ENCODE peak calls at places on chromosomes 3 and 15, in seven cellular contexts. D is PC-9, O is T-helper 1 cell, L is cardiac muscle cell, P is H7, C is pulmonary artery endothelial cell, J is LoVo. U is an unnamed sample.

GRCh38 chr3:193592841-193593665 is at the start of gene OPA1:
- DNase-seq in D (peak), O (peak), L (peak), P (peak), C (peak), J (peak), U (peak)

GRCh38 chr3:156553705-156554356 is 1.1 kb downstream of the SSR3 start:
- DNase-seq in D (no peak), O (no peak), L (peak), P (no peak), C (no peak), J (no peak), U (peak)

GRCh38 chr3:38580450-38581382 is 68.8 kb downstream of the SCN5A start:
- DNase-seq in D (no peak), O (no peak), L (no peak), P (no peak), C (no peak), J (no peak), U (no peak)

GRCh38 chr3:32972482-32973146 is 21.2 kb downstream of the CCR4 start:
- DNase-seq in D (no peak), O (no peak), L (no peak), P (no peak), C (no peak), J (no peak), U (no peak)

GRCh38 chr3:51401639-51402166 is 10.6 kb downstream of the RBM15B start:
- DNase-seq in D (no peak), O (no peak), L (no peak), P (no peak), C (no peak), J (no peak), U (no peak)

GRCh38 chr3:135917076-135917475 is 48.5 kb upstream of the PPP2R3A start:
- DNase-seq in D (no peak), O (no peak), L (no peak), P (no peak), C (no peak), J (no peak), U (no peak)

GRCh38 chr15:39108021-39108420 is 472.9 kb upstream of the THBS1 start:
- DNase-seq in D (no peak), O (no peak), L (no peak), P (no peak), C (no peak), J (no peak), U (no peak)

GRCh38 chr3:105062853-105063252 is 303.9 kb upstream of the ALCAM start:
- DNase-seq in D (no peak), O (no peak), L (no peak), P (no peak), C (no peak), J (no peak), U (no peak)

GRCh38 chr3:64185436-64185835 is 39.8 kb downstream of the PRICKLE2 start:
- DNase-seq in D (no peak), O (no peak), L (no peak), P (no peak), C (no peak), J (no peak), U (no peak)

GRCh38 chr15:63402498-63403253 is 21.0 kb upstream of the CA12 start:
- DNase-seq in D (no peak), O (no peak), L (peak), P (peak), C (no peak), J (peak), U (peak)

GRCh38 chr3:171116802-171117395 is 90.4 kb upstream of the SLC2A2 start:
- DNase-seq in D (no peak), O (no peak), L (no peak), P (no peak), C (no peak), J (no peak), U (peak)

GRCh38 chr3:56769125-56769709 is 32.5 kb downstream of the ARHGEF3 start:
- DNase-seq in D (no peak), O (no peak), L (no peak), P (no peak), C (no peak), J (no peak), U (no peak)

GRCh38 chr15:57792729-57793449 is 86.4 kb downstream of the POLR2M start:
- DNase-seq in D (no peak), O (no peak), L (no peak), P (no peak), C (no peak), J (peak), U (no peak)

GRCh38 chr3:120440762-120441161 is 10.0 kb downstream of the FSTL1 start:
- DNase-seq in D (no peak), O (no peak), L (no peak), P (no peak), C (no peak), J (no peak), U (no peak)

GRCh38 chr15:72982750-72983149 is 69.5 kb upstream of the NEO1 start:
- DNase-seq in D (no peak), O (no peak), L (peak), P (no peak), C (no peak), J (no peak), U (no peak)

GRCh38 chr15:99110581-99111320 is 5.9 kb downstream of the SYNM start:
- DNase-seq in D (no peak), O (no peak), L (peak), P (no peak), C (no peak), J (no peak), U (no peak)

GRCh38 chr3:169562988-169563774 is 100.3 kb downstream of the MECOM start:
- DNase-seq in D (no peak), O (no peak), L (peak), P (no peak), C (no peak), J (no peak), U (peak)

GRCh38 chr3:14227866-14228265 is 49.2 kb downstream of the LSM3 start:
- DNase-seq in D (no peak), O (no peak), L (no peak), P (no peak), C (no peak), J (peak), U (no peak)

GRCh38 chr3:38138347-38139190 is at the start of gene MYD88:
- DNase-seq in D (peak), O (peak), L (peak), P (peak), C (no peak), J (peak), U (peak)